ENCODE peak calls at places on chromosomes 11 and 22, in seven cellular contexts. I, S, F, U, G, R and N are unnamed samples.

GRCh38 chr11:65211293-65212105 is 29.8 kb downstream of the CAPN1 start:
- DNase-seq in I (no peak), S (no peak), F (no peak), U (no peak), G (no peak), R (no peak), N (no peak)

GRCh38 chr11:61587951-61588695 is 7.2 kb upstream of the SYT7 start:
- DNase-seq in I (peak; percentile 65), S (peak; percentile 67), F (peak; percentile 47), U (no peak), G (peak; percentile 33), R (peak; percentile 73), N (peak; percentile 56)

GRCh38 chr11:44687310-44687842 is 39.4 kb upstream of the TSPAN18 start:
- DNase-seq in I (no peak), S (no peak), F (no peak), U (no peak), G (no peak), R (no peak), N (no peak)

GRCh38 chr11:113538801-113539200 is 63.6 kb upstream of the DRD2 start:
- DNase-seq in I (no peak), S (no peak), F (no peak), U (no peak), G (no peak), R (no peak), N (no peak)

GRCh38 chr11:72317982-72318381 is 74.0 kb upstream of the PHOX2A start:
- DNase-seq in I (no peak), S (no peak), F (no peak), U (no peak), G (no peak), R (no peak), N (no peak)

GRCh38 chr11:119085523-119085878 is 820 bp downstream of the HMBS start:
- DNase-seq in I (peak; percentile 16), S (no peak), F (no peak), U (no peak), G (no peak), R (no peak), N (no peak)

GRCh38 chr11:115330693-115331482 is 173.3 kb downstream of the CADM1 start:
- DNase-seq in I (no peak), S (no peak), F (peak; percentile 11), U (no peak), G (no peak), R (no peak), N (peak; percentile 9)

GRCh38 chr11:126890561-126890960 is 110.0 kb downstream of the KIRREL3 start:
- DNase-seq in I (no peak), S (no peak), F (no peak), U (no peak), G (peak; percentile 13), R (no peak), N (no peak)

GRCh38 chr22:44753189-44754042 is 1.0 kb downstream of the ARHGAP8 start:
- DNase-seq in I (no peak), S (no peak), F (no peak), U (no peak), G (peak; percentile 64), R (peak; percentile 45), N (peak; percentile 75)

GRCh38 chr11:7977251-7977917 is 9.8 kb upstream of the EIF3F start:
- DNase-seq in I (peak; percentile 64), S (no peak), F (no peak), U (no peak), G (no peak), R (no peak), N (no peak)

GRCh38 chr11:133176748-133177147 is 355.6 kb downstream of the OPCML start:
- DNase-seq in I (no peak), S (no peak), F (no peak), U (no peak), G (no peak), R (no peak), N (no peak)

GRCh38 chr22:20155330-20156041 is 4.6 kb upstream of the CCDC188 start:
- DNase-seq in I (no peak), S (peak; percentile 38), F (peak; percentile 80), U (peak; percentile 69), G (no peak), R (no peak), N (no peak)

GRCh38 chr22:43820671-43821305 is 8.7 kb upstream of the EFCAB6 start:
- DNase-seq in I (no peak), S (no peak), F (no peak), U (no peak), G (no peak), R (no peak), N (no peak)

GRCh38 chr11:73141031-73141308 is 1.1 kb downstream of the FCHSD2 start:
- DNase-seq in I (peak; percentile 55), S (no peak), F (no peak), U (no peak), G (peak; percentile 18), R (peak; percentile 31), N (peak; percentile 13)

GRCh38 chr22:43270314-43270908 is 72.8 kb downstream of the SCUBE1 start:
- DNase-seq in I (no peak), S (no peak), F (no peak), U (peak; percentile 31), G (no peak), R (no peak), N (no peak)

GRCh38 chr22:49324527-49325491 is 502.9 kb downstream of the BRD1 start:
- DNase-seq in I (peak; percentile 9), S (peak; percentile 22), F (no peak), U (no peak), G (no peak), R (no peak), N (no peak)

GRCh38 chr11:1754376-1755150 is 4.2 kb upstream of the IFITM10 start:
- DNase-seq in I (no peak), S (no peak), F (no peak), U (no peak), G (no peak), R (no peak), N (no peak)

GRCh38 chr22:47796128-47796908 is 1033.9 kb downstream of the TBC1D22A start:
- DNase-seq in I (no peak), S (no peak), F (no peak), U (no peak), G (no peak), R (no peak), N (no peak)

GRCh38 chr11:86151188-86152005 is 82.5 kb upstream of the PICALM start:
- DNase-seq in I (peak; percentile 23), S (no peak), F (no peak), U (no peak), G (peak; percentile 27), R (peak; percentile 55), N (peak; percentile 85)

GRCh38 chr22:25113316-25113721 is 86.3 kb upstream of the CRYBB3 start:
- DNase-seq in I (no peak), S (peak; percentile 41), F (peak; percentile 39), U (no peak), G (no peak), R (peak; percentile 48), N (peak; percentile 79)

GRCh38 chr11:65576867-65577755 is 1.3 kb downstream of the EHBP1L1 start:
- DNase-seq in I (peak; percentile 82), S (peak; percentile 78), F (no peak), U (no peak), G (no peak), R (no peak), N (peak; percentile 21)

GRCh38 chr11:32960553-32961164 is 55.0 kb upstream of the DEPDC7 start:
- DNase-seq in I (peak; percentile 52), S (no peak), F (peak; percentile 35), U (no peak), G (peak; percentile 61), R (no peak), N (no peak)

GRCh38 chr11:47607380-47607779 is 13.2 kb upstream of the C1QTNF4 start:
- DNase-seq in I (peak; percentile 92), S (no peak), F (no peak), U (no peak), G (peak; percentile 67), R (no peak), N (peak; percentile 87)

GRCh38 chr11:59173080-59173963 is 1.4 kb downstream of the DTX4 start:
- DNase-seq in I (peak; percentile 30), S (peak; percentile 35), F (no peak), U (peak; percentile 44), G (peak; percentile 63), R (no peak), N (peak; percentile 48)

GRCh38 chr22:32048069-32048468 is 5.0 kb downstream of the SLC5A1 start:
- DNase-seq in I (no peak), S (no peak), F (no peak), U (no peak), G (no peak), R (no peak), N (no peak)

GRCh38 chr11:13970986-13971385 is 8.5 kb downstream of the SPON1 start:
- DNase-seq in I (peak; percentile 9), S (peak; percentile 42), F (no peak), U (no peak), G (peak; percentile 55), R (peak; percentile 36), N (peak; percentile 49)

GRCh38 chr11:125114518-125114917 is 3.1 kb upstream of the TMEM218 start:
- DNase-seq in I (no peak), S (no peak), F (no peak), U (no peak), G (no peak), R (no peak), N (no peak)

GRCh38 chr11:32312865-32313403 is 122.4 kb downstream of the WT1 start:
- DNase-seq in I (peak; percentile 81), S (no peak), F (peak; percentile 38), U (no peak), G (peak; percentile 67), R (peak; percentile 35), N (peak; percentile 12)

GRCh38 chr22:46789992-46790391 is 27.5 kb downstream of the TBC1D22A start:
- DNase-seq in I (no peak), S (no peak), F (no peak), U (no peak), G (no peak), R (no peak), N (no peak)

GRCh38 chr11:76201056-76201455 is 5.2 kb downstream of the WNT11 start:
- DNase-seq in I (no peak), S (no peak), F (no peak), U (no peak), G (no peak), R (no peak), N (no peak)

GRCh38 chr22:39348909-39349505 is 784 bp upstream of the SYNGR1 start:
- DNase-seq in I (no peak), S (no peak), F (no peak), U (no peak), G (no peak), R (no peak), N (no peak)